ENCODE peak calls at places on chromosomes 12 and 14, in seven cellular contexts. One of them, this sample, is unnamed. For H3K4me1, the result is how much of the 10 kb centered on the place peaks cover.

GRCh38 chr14:100906420-100906819 is 2.9 kb upstream of the RTL1 start:
- DNase-seq in stomach: no peak
- DNase-seq in ovary: no peak
- DNase-seq in CD4-positive, CD25-positive, alpha-beta regulatory T cell: no peak
- DNase-seq in fibroblast of lung: no peak
- DNase-seq in lower lobe of right lung: peak
- DNase-seq in CD4-positive, alpha-beta memory T cell: no peak
- DNase-seq in this sample: no peak

GRCh38 chr14:22781606-22782000 is 15.1 kb downstream of the OXA1L start:
- DNase-seq in CD4-positive, CD25-positive, alpha-beta regulatory T cell: no peak
- DNase-seq in stomach: no peak
- DNase-seq in CD4-positive, alpha-beta memory T cell: no peak
- DNase-seq in fibroblast of lung: peak
- DNase-seq in ovary: no peak
- DNase-seq in lower lobe of right lung: no peak
- DNase-seq in this sample: no peak

GRCh38 chr12:98002887-98003493 is 512.4 kb upstream of the TMPO start:
- DNase-seq in fibroblast of lung: peak
- DNase-seq in lower lobe of right lung: no peak
- DNase-seq in CD4-positive, CD25-positive, alpha-beta regulatory T cell: no peak
- DNase-seq in stomach: peak
- DNase-seq in CD4-positive, alpha-beta memory T cell: no peak
- DNase-seq in ovary: no peak
- DNase-seq in this sample: peak

GRCh38 chr14:65223636-65224035 is 121.3 kb upstream of the MAX start:
- DNase-seq in lower lobe of right lung: no peak
- DNase-seq in stomach: no peak
- DNase-seq in ovary: no peak
- DNase-seq in fibroblast of lung: no peak
- DNase-seq in CD4-positive, CD25-positive, alpha-beta regulatory T cell: no peak
- DNase-seq in CD4-positive, alpha-beta memory T cell: peak
- DNase-seq in this sample: no peak

GRCh38 chr12:57793920-57794319 is 11.3 kb downstream of the TSFM start:
- DNase-seq in CD4-positive, alpha-beta memory T cell: no peak
- DNase-seq in stomach: no peak
- DNase-seq in CD4-positive, CD25-positive, alpha-beta regulatory T cell: no peak
- DNase-seq in lower lobe of right lung: no peak
- DNase-seq in ovary: no peak
- DNase-seq in fibroblast of lung: peak
- DNase-seq in this sample: no peak

GRCh38 chr12:14885718-14886201 is at the start of gene MGP:
- DNase-seq in fibroblast of lung: peak
- DNase-seq in lower lobe of right lung: no peak
- DNase-seq in ovary: no peak
- DNase-seq in stomach: no peak
- DNase-seq in CD4-positive, alpha-beta memory T cell: no peak
- DNase-seq in CD4-positive, CD25-positive, alpha-beta regulatory T cell: no peak
- DNase-seq in this sample: peak

GRCh38 chr12:71900091-71900490 is 38.6 kb upstream of the TPH2 start:
- DNase-seq in stomach: no peak
- DNase-seq in ovary: no peak
- DNase-seq in CD4-positive, CD25-positive, alpha-beta regulatory T cell: no peak
- DNase-seq in lower lobe of right lung: no peak
- DNase-seq in fibroblast of lung: no peak
- DNase-seq in CD4-positive, alpha-beta memory T cell: no peak
- DNase-seq in this sample: no peak

GRCh38 chr12:64633940-64634337 is 23.6 kb downstream of the RASSF3 start:
- DNase-seq in CD4-positive, alpha-beta memory T cell: no peak
- DNase-seq in stomach: peak
- DNase-seq in CD4-positive, CD25-positive, alpha-beta regulatory T cell: no peak
- DNase-seq in fibroblast of lung: peak
- DNase-seq in ovary: no peak
- DNase-seq in lower lobe of right lung: peak
- DNase-seq in this sample: peak

GRCh38 chr12:3988519-3989217 is 115.5 kb upstream of the PARP11 start:
- DNase-seq in lower lobe of right lung: no peak
- DNase-seq in stomach: no peak
- DNase-seq in fibroblast of lung: no peak
- DNase-seq in CD4-positive, alpha-beta memory T cell: peak
- DNase-seq in CD4-positive, CD25-positive, alpha-beta regulatory T cell: peak
- DNase-seq in ovary: no peak
- DNase-seq in this sample: no peak

GRCh38 chr12:69284131-69284530 is 44.8 kb downstream of the CPSF6 start:
- DNase-seq in fibroblast of lung: peak
- DNase-seq in lower lobe of right lung: peak
- DNase-seq in ovary: peak
- DNase-seq in stomach: peak
- DNase-seq in CD4-positive, CD25-positive, alpha-beta regulatory T cell: no peak
- DNase-seq in CD4-positive, alpha-beta memory T cell: no peak
- DNase-seq in this sample: peak

GRCh38 chr12:75480469-75480949 is at the start of gene GLIPR1:
- DNase-seq in lower lobe of right lung: peak
- DNase-seq in fibroblast of lung: peak
- DNase-seq in stomach: peak
- DNase-seq in ovary: peak
- DNase-seq in CD4-positive, alpha-beta memory T cell: peak
- DNase-seq in CD4-positive, CD25-positive, alpha-beta regulatory T cell: peak
- DNase-seq in this sample: peak

GRCh38 chr12:75481774-75482173 is 1.2 kb downstream of the GLIPR1 start:
- DNase-seq in fibroblast of lung: peak
- DNase-seq in CD4-positive, alpha-beta memory T cell: peak
- DNase-seq in ovary: no peak
- DNase-seq in CD4-positive, CD25-positive, alpha-beta regulatory T cell: no peak
- DNase-seq in lower lobe of right lung: no peak
- DNase-seq in stomach: no peak
- DNase-seq in this sample: peak

GRCh38 chr12:75481013-75481705 is 604 bp downstream of the GLIPR1 start:
- DNase-seq in CD4-positive, alpha-beta memory T cell: no peak
- DNase-seq in fibroblast of lung: no peak
- DNase-seq in stomach: no peak
- DNase-seq in lower lobe of right lung: no peak
- DNase-seq in CD4-positive, CD25-positive, alpha-beta regulatory T cell: no peak
- DNase-seq in ovary: no peak
- DNase-seq in this sample: no peak

GRCh38 chr12:75478395-75478794 is 2.2 kb upstream of the GLIPR1 start:
- DNase-seq in ovary: no peak
- DNase-seq in stomach: no peak
- DNase-seq in lower lobe of right lung: no peak
- DNase-seq in CD4-positive, CD25-positive, alpha-beta regulatory T cell: peak
- DNase-seq in fibroblast of lung: peak
- DNase-seq in CD4-positive, alpha-beta memory T cell: peak
- DNase-seq in this sample: no peak

DNA sequence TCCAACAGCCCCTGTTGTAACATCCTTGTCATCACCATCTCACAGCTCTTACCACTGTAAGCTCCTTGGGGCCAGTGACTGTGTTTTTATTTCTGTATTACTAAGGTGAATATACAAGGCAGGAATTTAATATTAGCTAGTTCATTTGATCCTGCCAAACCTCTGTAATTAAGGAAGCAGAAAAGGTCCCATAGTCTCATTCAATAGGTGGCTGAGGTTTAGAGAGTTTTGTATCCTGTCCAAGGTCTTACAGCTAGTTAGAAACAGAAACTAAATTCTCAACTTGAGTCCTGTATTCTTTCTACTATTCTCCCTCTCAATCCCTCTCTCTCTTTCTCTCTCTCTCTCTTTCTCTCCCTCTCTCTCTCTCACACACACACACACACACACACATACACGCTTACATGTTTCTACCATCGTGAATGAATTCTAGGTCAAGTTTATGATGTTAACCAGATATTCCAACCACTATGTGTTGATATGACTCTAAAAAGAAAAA is 543 bp upstream of the GLIPR1 start:
- DNase-seq in CD4-positive, alpha-beta memory T cell: peak
- DNase-seq in stomach: no peak
- DNase-seq in fibroblast of lung: peak
- DNase-seq in CD4-positive, CD25-positive, alpha-beta regulatory T cell: no peak
- DNase-seq in ovary: no peak
- DNase-seq in lower lobe of right lung: no peak
- DNase-seq in this sample: no peak
- H3K4me1 ChIP-seq in CD4-positive, alpha-beta memory T cell: half or more
- H3K4me1 ChIP-seq in stomach: under half
- H3K4me1 ChIP-seq in fibroblast of lung: under half
- H3K4me1 ChIP-seq in CD4-positive, CD25-positive, alpha-beta regulatory T cell: under half
- H3K4me1 ChIP-seq in ovary: under half
- H3K4me1 ChIP-seq in lower lobe of right lung: under half
- H3K4me1 ChIP-seq in this sample: under half

GRCh38 chr14:97066068-97066899 is 269.1 kb downstream of the VRK1 start:
- DNase-seq in fibroblast of lung: no peak
- DNase-seq in lower lobe of right lung: no peak
- DNase-seq in CD4-positive, CD25-positive, alpha-beta regulatory T cell: no peak
- DNase-seq in ovary: no peak
- DNase-seq in stomach: no peak
- DNase-seq in CD4-positive, alpha-beta memory T cell: no peak
- DNase-seq in this sample: no peak
- H3K4me1 ChIP-seq in fibroblast of lung: under half
- H3K4me1 ChIP-seq in lower lobe of right lung: under half
- H3K4me1 ChIP-seq in CD4-positive, CD25-positive, alpha-beta regulatory T cell: under half
- H3K4me1 ChIP-seq in ovary: under half
- H3K4me1 ChIP-seq in stomach: under half
- H3K4me1 ChIP-seq in CD4-positive, alpha-beta memory T cell: under half
- H3K4me1 ChIP-seq in this sample: under half

GRCh38 chr12:53992377-53992776 is 7.4 kb downstream of the HOXC10 start:
- DNase-seq in CD4-positive, alpha-beta memory T cell: no peak
- DNase-seq in stomach: no peak
- DNase-seq in ovary: no peak
- DNase-seq in lower lobe of right lung: no peak
- DNase-seq in CD4-positive, CD25-positive, alpha-beta regulatory T cell: no peak
- DNase-seq in fibroblast of lung: no peak
- DNase-seq in this sample: no peak

GRCh38 chr12:53994268-53994690 is 5.7 kb upstream of the HOXC9 start:
- DNase-seq in CD4-positive, CD25-positive, alpha-beta regulatory T cell: no peak
- DNase-seq in fibroblast of lung: no peak
- DNase-seq in lower lobe of right lung: no peak
- DNase-seq in ovary: no peak
- DNase-seq in CD4-positive, alpha-beta memory T cell: no peak
- DNase-seq in stomach: no peak
- DNase-seq in this sample: no peak

GRCh38 chr12:53995311-53996187 is 4.4 kb upstream of the HOXC9 start:
- DNase-seq in ovary: no peak
- DNase-seq in CD4-positive, CD25-positive, alpha-beta regulatory T cell: no peak
- DNase-seq in CD4-positive, alpha-beta memory T cell: no peak
- DNase-seq in lower lobe of right lung: no peak
- DNase-seq in stomach: peak
- DNase-seq in fibroblast of lung: no peak
- DNase-seq in this sample: no peak

GRCh38 chr12:53994691-53995310 is 5.2 kb upstream of the HOXC9 start:
- DNase-seq in lower lobe of right lung: no peak
- DNase-seq in stomach: no peak
- DNase-seq in fibroblast of lung: no peak
- DNase-seq in CD4-positive, alpha-beta memory T cell: no peak
- DNase-seq in ovary: no peak
- DNase-seq in CD4-positive, CD25-positive, alpha-beta regulatory T cell: no peak
- DNase-seq in this sample: no peak

DNA sequence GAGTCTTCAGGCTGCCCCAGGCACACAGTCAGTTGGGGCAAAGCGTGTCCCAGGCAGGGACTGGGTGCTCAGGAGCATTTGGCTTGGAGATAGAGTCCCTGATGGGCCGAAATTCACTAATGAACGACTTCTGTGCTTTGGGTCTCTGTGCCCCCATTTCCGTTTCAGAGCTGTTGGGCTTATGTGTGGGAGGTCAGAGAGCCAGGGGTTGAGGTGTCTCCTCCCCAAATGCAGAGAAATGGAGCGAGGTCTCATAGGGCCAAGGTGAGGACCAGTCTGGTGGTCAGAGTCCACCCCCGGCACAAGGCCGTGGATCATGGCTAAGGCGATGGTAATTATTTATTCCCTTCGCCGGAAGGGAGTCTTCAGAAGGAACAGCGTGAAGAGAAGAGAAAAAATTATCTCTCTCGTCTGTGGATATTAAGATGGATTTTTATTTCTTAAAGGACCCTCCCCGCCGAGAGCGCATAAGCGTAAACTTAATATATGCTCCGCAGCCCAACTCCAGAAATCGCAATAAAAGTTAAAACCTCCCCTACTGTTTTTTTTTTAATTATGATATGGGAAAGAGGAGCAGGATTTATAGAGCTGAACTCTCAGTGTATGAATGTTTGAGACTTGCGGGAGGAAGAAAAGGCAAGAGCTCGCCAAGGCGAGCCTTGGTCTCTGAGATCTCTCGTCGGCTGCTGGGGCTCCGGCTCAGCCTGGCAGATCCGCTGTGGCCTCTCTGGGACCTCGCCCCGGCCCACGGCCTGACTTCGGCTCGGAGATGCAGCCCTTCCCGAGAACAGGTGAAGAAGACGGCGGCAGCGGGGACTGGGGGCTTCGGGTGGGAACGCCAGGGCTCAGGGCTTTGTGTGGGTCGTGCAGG is 6.3 kb upstream of the HOXC9 start:
- DNase-seq in lower lobe of right lung: no peak
- DNase-seq in fibroblast of lung: no peak
- DNase-seq in CD4-positive, alpha-beta memory T cell: no peak
- DNase-seq in stomach: no peak
- DNase-seq in CD4-positive, CD25-positive, alpha-beta regulatory T cell: no peak
- DNase-seq in ovary: no peak
- DNase-seq in this sample: no peak
- H3K4me1 ChIP-seq in lower lobe of right lung: under half
- H3K4me1 ChIP-seq in fibroblast of lung: under half
- H3K4me1 ChIP-seq in CD4-positive, alpha-beta memory T cell: under half
- H3K4me1 ChIP-seq in stomach: under half
- H3K4me1 ChIP-seq in CD4-positive, CD25-positive, alpha-beta regulatory T cell: under half
- H3K4me1 ChIP-seq in ovary: under half
- H3K4me1 ChIP-seq in this sample: under half

GRCh38 chr14:68145036-68145435 is 325.5 kb downstream of the RAD51B start:
- DNase-seq in fibroblast of lung: no peak
- DNase-seq in ovary: no peak
- DNase-seq in CD4-positive, alpha-beta memory T cell: no peak
- DNase-seq in lower lobe of right lung: no peak
- DNase-seq in stomach: no peak
- DNase-seq in CD4-positive, CD25-positive, alpha-beta regulatory T cell: no peak
- DNase-seq in this sample: peak

GRCh38 chr14:68145539-68145938 is 326.0 kb downstream of the RAD51B start:
- DNase-seq in lower lobe of right lung: no peak
- DNase-seq in CD4-positive, CD25-positive, alpha-beta regulatory T cell: no peak
- DNase-seq in ovary: no peak
- DNase-seq in stomach: no peak
- DNase-seq in fibroblast of lung: peak
- DNase-seq in CD4-positive, alpha-beta memory T cell: no peak
- DNase-seq in this sample: no peak

GRCh38 chr14:68148276-68148675 is 328.7 kb downstream of the RAD51B start:
- DNase-seq in stomach: no peak
- DNase-seq in CD4-positive, CD25-positive, alpha-beta regulatory T cell: no peak
- DNase-seq in CD4-positive, alpha-beta memory T cell: no peak
- DNase-seq in lower lobe of right lung: no peak
- DNase-seq in fibroblast of lung: peak
- DNase-seq in ovary: no peak
- DNase-seq in this sample: no peak

GRCh38 chr14:68147331-68147730 is 327.8 kb downstream of the RAD51B start:
- DNase-seq in CD4-positive, CD25-positive, alpha-beta regulatory T cell: no peak
- DNase-seq in CD4-positive, alpha-beta memory T cell: no peak
- DNase-seq in stomach: no peak
- DNase-seq in ovary: no peak
- DNase-seq in fibroblast of lung: no peak
- DNase-seq in lower lobe of right lung: no peak
- DNase-seq in this sample: no peak

DNA sequence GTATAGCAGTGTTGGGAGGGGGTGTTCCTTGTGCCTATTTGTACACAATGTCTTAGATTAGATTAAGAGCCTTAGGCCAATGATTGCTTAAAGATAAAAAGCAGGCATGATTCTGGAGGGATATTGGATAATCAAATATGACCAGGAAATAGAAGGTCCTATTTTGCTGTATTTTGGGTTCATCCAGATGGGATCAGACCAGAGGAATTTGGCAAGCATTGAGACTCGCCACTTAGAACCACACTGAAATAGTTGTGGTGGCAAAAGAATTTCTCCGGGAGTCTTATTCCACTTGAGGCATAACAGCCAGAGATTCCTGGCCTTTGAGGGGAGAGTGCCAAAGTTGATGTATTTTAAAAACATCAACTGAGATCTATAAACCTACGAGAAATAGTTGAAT is 327.2 kb downstream of the RAD51B start:
- DNase-seq in CD4-positive, alpha-beta memory T cell: no peak
- DNase-seq in ovary: no peak
- DNase-seq in stomach: no peak
- DNase-seq in lower lobe of right lung: no peak
- DNase-seq in CD4-positive, CD25-positive, alpha-beta regulatory T cell: no peak
- DNase-seq in fibroblast of lung: peak
- DNase-seq in this sample: no peak
- H3K4me1 ChIP-seq in CD4-positive, alpha-beta memory T cell: under half
- H3K4me1 ChIP-seq in ovary: under half
- H3K4me1 ChIP-seq in stomach: under half
- H3K4me1 ChIP-seq in lower lobe of right lung: under half
- H3K4me1 ChIP-seq in CD4-positive, CD25-positive, alpha-beta regulatory T cell: under half
- H3K4me1 ChIP-seq in fibroblast of lung: under half
- H3K4me1 ChIP-seq in this sample: under half